ENCODE peak calls at places on chromosomes 6 and 20, in seven cellular contexts. O is CD8-positive, alpha-beta T cell; U is prostate gland; R is A549; Z is colonic mucosa; G is fibroblast of pulmonary artery; L is astrocyte of the cerebellum. J is an unnamed sample.

GRCh38 chr6:122476131-122476530 is 4.5 kb upstream of the SERINC1 start:
- DNase-seq in U (no peak), L (no peak), O (no peak), R (peak), G (peak), Z (no peak), J (no peak)

GRCh38 chr20:43389231-43389630 is 68.5 kb upstream of the SRSF6 start:
- DNase-seq in R (no peak), G (peak), Z (no peak), O (no peak), L (no peak), U (no peak), J (no peak)

GRCh38 chr6:140609956-140610355 is 1235.5 kb upstream of the CITED2 start:
- DNase-seq in Z (no peak), L (no peak), O (no peak), U (no peak), G (no peak), R (no peak), J (no peak)

GRCh38 chr6:151269318-151269995 is 29.7 kb downstream of the AKAP12 start:
- DNase-seq in O (no peak), G (peak), L (no peak), U (no peak), R (peak), Z (no peak), J (no peak)

GRCh38 chr20:63086421-63087235 is 79.9 kb upstream of the BHLHE23 start:
- DNase-seq in G (no peak), L (no peak), Z (no peak), U (no peak), R (no peak), O (no peak), J (no peak)

GRCh38 chr20:32227744-32228688 is 20.3 kb downstream of the POFUT1 start:
- DNase-seq in Z (peak), G (peak), U (peak), L (no peak), R (no peak), O (no peak), J (no peak)

GRCh38 chr6:31622678-31623077 is 2.2 kb downstream of the PRRC2A start:
- DNase-seq in L (no peak), Z (no peak), R (no peak), G (no peak), O (no peak), U (peak), J (no peak)

GRCh38 chr20:16548073-16548672 is 25.1 kb downstream of the KIF16B start:
- DNase-seq in Z (no peak), U (no peak), L (no peak), R (no peak), G (no peak), O (no peak), J (no peak)

GRCh38 chr20:12575352-12576095 is 433.2 kb upstream of the SPTLC3 start:
- DNase-seq in Z (peak), O (no peak), U (peak), G (no peak), R (no peak), L (no peak), J (no peak)

GRCh38 chr20:10527781-10528180 is 92.7 kb downstream of the SLX4IP start:
- DNase-seq in U (no peak), Z (no peak), G (no peak), R (no peak), O (no peak), L (no peak), J (no peak)

GRCh38 chr6:117288083-117288715 is 22.8 kb downstream of the VGLL2 start:
- DNase-seq in U (no peak), G (no peak), L (peak), R (no peak), O (no peak), Z (no peak), J (no peak)

GRCh38 chr6:56642366-56643261 is at the start of gene DST:
- DNase-seq in G (peak), O (no peak), L (peak), R (peak), U (peak), Z (no peak), J (no peak)

GRCh38 chr6:28606424-28607391 is 81.0 kb downstream of the GPX5 start:
- DNase-seq in U (no peak), G (peak), L (no peak), R (peak), O (no peak), Z (no peak), J (peak)
- TF ChIP-seq CTCF in U (no peak), G (peak), L (peak), R (peak), O (no peak), Z (no peak), J (peak)

GRCh38 chr6:26388014-26388413 is 5.1 kb downstream of the BTN2A2 start:
- DNase-seq in O (no peak), Z (no peak), L (no peak), U (no peak), R (no peak), G (no peak), J (no peak)

GRCh38 chr6:26387565-26387964 is 4.7 kb downstream of the BTN2A2 start:
- DNase-seq in U (no peak), G (no peak), L (no peak), R (no peak), O (no peak), Z (no peak), J (no peak)

GRCh38 chr6:26388441-26388840 is 5.5 kb downstream of the BTN2A2 start:
- DNase-seq in O (no peak), R (no peak), L (no peak), G (peak), Z (no peak), U (no peak), J (no peak)

GRCh38 chr6:26390504-26390903 is 7.6 kb downstream of the BTN2A2 start:
- DNase-seq in O (no peak), L (no peak), R (no peak), U (no peak), Z (no peak), G (no peak), J (no peak)

GRCh38 chr6:26389349-26389799 is 6.5 kb downstream of the BTN2A2 start:
- DNase-seq in L (no peak), Z (no peak), R (no peak), G (peak), O (no peak), U (no peak), J (no peak)
- TF ChIP-seq CTCF in L (no peak), Z (no peak), R (no peak), G (no peak), O (no peak), U (no peak), J (no peak)

DNA sequence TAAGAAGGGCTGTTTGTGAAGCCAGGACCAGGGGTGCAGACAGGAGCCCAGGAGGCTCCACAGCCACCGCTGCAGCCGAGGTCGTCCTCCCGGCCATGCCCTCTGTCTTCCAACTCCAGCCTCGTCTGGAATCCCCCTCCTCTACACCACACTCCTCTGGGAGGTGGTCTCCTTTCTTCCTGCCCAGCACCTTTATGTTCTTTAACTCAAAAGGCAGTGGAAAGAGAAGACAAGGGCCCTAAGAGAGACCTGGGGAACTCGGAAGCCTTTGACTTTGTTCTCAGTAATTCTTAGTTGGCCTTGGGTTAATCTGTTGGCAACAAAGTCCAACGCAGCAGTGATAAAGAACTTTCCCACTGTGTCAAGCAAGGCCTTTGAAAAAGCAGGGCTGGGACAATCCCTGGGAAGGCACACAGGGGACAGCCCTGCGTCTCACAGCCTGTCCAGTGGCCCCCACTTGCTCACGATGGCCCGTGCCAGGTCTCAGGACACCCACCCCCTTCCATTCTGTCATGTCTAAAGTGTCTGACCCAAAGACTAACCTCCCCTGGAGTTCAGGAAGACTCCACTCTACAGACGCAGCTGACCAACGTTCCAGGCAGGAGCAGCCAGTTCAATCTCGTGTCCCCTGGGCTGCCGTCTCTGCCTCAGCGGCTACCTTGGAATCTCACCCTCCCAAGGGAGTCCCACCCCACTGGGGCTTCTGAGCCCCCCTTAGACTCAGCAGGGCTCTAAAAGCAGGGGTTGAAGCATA is 42.8 kb upstream of the FAM50B start:
- DNase-seq in R (no peak), O (no peak), Z (no peak), G (no peak), U (no peak), L (no peak), J (no peak)
- TF ChIP-seq CTCF in R (no peak), O (no peak), Z (no peak), G (no peak), U (no peak), L (no peak), J (no peak)

GRCh38 chr20:52313335-52313963 is 121.9 kb upstream of the ZFP64 start:
- DNase-seq in G (peak), R (peak), U (no peak), O (no peak), L (no peak), Z (no peak), J (peak)

GRCh38 chr20:52311209-52311794 is 119.7 kb upstream of the ZFP64 start:
- DNase-seq in O (no peak), U (no peak), G (no peak), L (no peak), R (no peak), Z (no peak), J (no peak)

GRCh38 chr20:52306477-52306876 is 114.9 kb upstream of the ZFP64 start:
- DNase-seq in Z (no peak), O (no peak), R (no peak), L (no peak), G (no peak), U (no peak), J (no peak)

DNA sequence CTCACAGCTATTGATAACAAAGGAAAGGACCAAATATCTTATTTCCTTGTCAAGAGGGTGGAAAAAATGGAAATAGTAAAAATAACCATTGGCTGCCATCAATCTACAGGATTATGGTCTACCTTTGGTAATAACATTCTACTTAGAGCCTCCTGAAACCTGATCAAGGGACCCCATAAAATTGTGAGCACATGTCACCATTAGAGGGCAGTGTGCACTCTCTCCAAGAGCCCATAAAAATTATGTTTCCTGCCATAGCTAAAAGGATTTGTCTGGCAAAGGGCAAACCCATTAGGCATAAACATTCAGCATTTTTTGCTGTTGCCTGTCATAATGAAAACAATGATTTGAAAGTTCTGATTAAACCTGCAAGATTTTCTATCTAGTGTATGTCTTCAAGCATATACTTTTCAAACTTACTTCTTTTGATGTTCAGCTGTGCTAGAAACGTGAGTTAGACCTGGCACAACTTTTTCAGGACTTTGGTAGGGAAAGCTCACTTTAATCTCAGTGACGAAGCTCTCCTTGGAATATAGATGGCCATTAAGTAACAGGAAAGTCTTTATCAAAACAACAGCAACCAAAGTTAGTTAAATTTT is 120.7 kb upstream of the ZFP64 start:
- DNase-seq in R (peak), L (peak), U (peak), O (peak), G (peak), Z (peak), J (peak)
- TF ChIP-seq CTCF in R (peak), L (peak), U (peak), O (peak), G (peak), Z (peak), J (peak)

GRCh38 chr6:26204332-26205160 is 117.3 kb downstream of the HFE start:
- DNase-seq in U (peak), O (peak), G (peak), R (peak), Z (peak), L (peak), J (peak)
- TF ChIP-seq CTCF in U (peak), O (no peak), G (peak), R (no peak), Z (no peak), L (peak), J (peak)